ENCODE peak calls at places on chromosomes 13 and 19, in seven cellular contexts. C is heart right ventricle, T is left lung, Y is MM.1S, V is neural progenitor cell, N is body of pancreas, G is colonic mucosa. W is an unnamed sample. For H3K36me3 and H3K27me3, the result is how much of the 10 kb centered on the place peaks cover.

GRCh38 chr13:51995677-51996551 is 15.3 kb downstream of the ATP7B start:
- DNase-seq in C (peak), T (peak), Y (no peak), V (peak), N (peak), G (peak), W (no peak)

GRCh38 chr13:94673841-94674240 is 38.5 kb downstream of the SOX21 start:
- DNase-seq in C (no peak), T (no peak), Y (no peak), V (peak), N (no peak), G (no peak), W (no peak)

GRCh38 chr13:44263920-44264610 is 109.6 kb upstream of the SERP2 start:
- DNase-seq in C (no peak), T (no peak), Y (no peak), V (no peak), N (no peak), G (no peak), W (no peak)

GRCh38 chr13:49304763-49305695 is 57.3 kb downstream of the CDADC1 start:
- DNase-seq in C (no peak), T (no peak), Y (no peak), V (no peak), N (no peak), G (no peak), W (no peak)

GRCh38 chr19:7196721-7197168 is 97.5 kb downstream of the INSR start:
- DNase-seq in C (peak), T (peak), Y (no peak), V (no peak), N (peak), G (peak), W (no peak)

GRCh38 chr13:62300021-62300420 is 884.4 kb upstream of the PCDH20 start:
- DNase-seq in C (no peak), T (no peak), Y (no peak), V (no peak), N (no peak), G (no peak), W (no peak)

GRCh38 chr13:50829896-50830295 is 13.6 kb downstream of the DLEU7 start:
- DNase-seq in C (no peak), T (no peak), Y (no peak), V (no peak), N (no peak), G (no peak), W (no peak)

GRCh38 chr13:113641426-113641825 is 16.6 kb downstream of the ATP4B start:
- DNase-seq in C (no peak), T (peak), Y (no peak), V (no peak), N (peak), G (no peak), W (peak)

GRCh38 chr13:59722580-59722900 is 441.2 kb downstream of the DIAPH3 start:
- DNase-seq in C (no peak), T (no peak), Y (no peak), V (no peak), N (no peak), G (no peak), W (no peak)

GRCh38 chr13:65600702-65601101 is 1629.4 kb downstream of the PCDH9 start:
- DNase-seq in C (no peak), T (no peak), Y (no peak), V (no peak), N (no peak), G (no peak), W (no peak)

GRCh38 chr13:87622921-87623320 is 48.2 kb upstream of the SLITRK5 start:
- DNase-seq in C (no peak), T (no peak), Y (no peak), V (no peak), N (no peak), G (no peak), W (no peak)

GRCh38 chr19:15373644-15374043 is 5.9 kb downstream of the AKAP8 start:
- DNase-seq in C (no peak), T (no peak), Y (no peak), V (no peak), N (no peak), G (no peak), W (no peak)

GRCh38 chr19:15372891-15373301 is 6.7 kb downstream of the AKAP8 start:
- DNase-seq in C (no peak), T (no peak), Y (no peak), V (no peak), N (no peak), G (no peak), W (no peak)

GRCh38 chr19:15371119-15371518 is 8.5 kb downstream of the AKAP8 start:
- DNase-seq in C (no peak), T (no peak), Y (no peak), V (no peak), N (no peak), G (no peak), W (no peak)

GRCh38 chr19:15371786-15372380 is 7.7 kb downstream of the AKAP8 start:
- DNase-seq in C (no peak), T (no peak), Y (no peak), V (no peak), N (no peak), G (no peak), W (no peak)

GRCh38 chr19:15372470-15372869 is 7.1 kb downstream of the AKAP8 start:
- DNase-seq in C (no peak), T (no peak), Y (no peak), V (no peak), N (no peak), G (no peak), W (no peak)
- H3K36me3 ChIP-seq in C (under half), T (under half), Y (under half), V (under half), N (under half), G (under half), W (half or more)

GRCh38 chr13:21735621-21736401 is 64.9 kb downstream of the FGF9 start:
- DNase-seq in C (peak), T (no peak), Y (no peak), V (no peak), N (no peak), G (no peak), W (no peak)

GRCh38 chr13:21736926-21737325 is 66.1 kb downstream of the FGF9 start:
- DNase-seq in C (no peak), T (no peak), Y (no peak), V (no peak), N (no peak), G (no peak), W (no peak)

GRCh38 chr13:21739771-21740170 is 68.9 kb downstream of the FGF9 start:
- DNase-seq in C (no peak), T (no peak), Y (no peak), V (no peak), N (no peak), G (no peak), W (no peak)

GRCh38 chr13:21741396-21741795 is 70.5 kb downstream of the FGF9 start:
- DNase-seq in C (no peak), T (no peak), Y (no peak), V (no peak), N (no peak), G (no peak), W (no peak)

DNA sequence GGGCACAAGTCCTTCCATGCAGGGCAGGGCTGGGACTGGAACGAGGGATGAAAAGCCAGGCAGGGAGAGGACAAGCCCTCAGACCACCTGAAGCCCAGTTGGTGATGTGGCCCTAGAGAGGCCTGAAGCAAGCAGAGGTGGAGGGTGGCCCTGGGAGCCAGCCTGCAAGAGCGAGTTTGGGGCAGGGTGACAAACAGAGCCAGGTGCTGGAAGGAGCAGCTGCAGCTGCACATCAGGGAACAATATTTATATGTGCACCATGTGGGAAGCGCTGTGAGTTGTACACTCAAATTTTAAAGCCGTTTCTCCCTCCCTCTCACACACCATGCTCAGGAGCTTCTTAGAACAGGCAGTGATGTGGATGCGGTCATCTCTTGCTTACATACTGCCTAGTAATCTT is 67.8 kb downstream of the FGF9 start:
- DNase-seq in C (no peak), T (no peak), Y (no peak), V (no peak), N (no peak), G (no peak), W (no peak)
- H3K27me3 ChIP-seq in C (under half), T (under half), Y (under half), V (under half), N (under half), G (under half), W (under half)

GRCh38 chr19:14563989-14564650 is 7.7 kb downstream of the NDUFB7 start:
- DNase-seq in C (no peak), T (no peak), Y (no peak), V (peak), N (no peak), G (no peak), W (peak)
- H3K36me3 ChIP-seq in C (under half), T (under half), Y (under half), V (under half), N (under half), G (under half), W (under half)

DNA sequence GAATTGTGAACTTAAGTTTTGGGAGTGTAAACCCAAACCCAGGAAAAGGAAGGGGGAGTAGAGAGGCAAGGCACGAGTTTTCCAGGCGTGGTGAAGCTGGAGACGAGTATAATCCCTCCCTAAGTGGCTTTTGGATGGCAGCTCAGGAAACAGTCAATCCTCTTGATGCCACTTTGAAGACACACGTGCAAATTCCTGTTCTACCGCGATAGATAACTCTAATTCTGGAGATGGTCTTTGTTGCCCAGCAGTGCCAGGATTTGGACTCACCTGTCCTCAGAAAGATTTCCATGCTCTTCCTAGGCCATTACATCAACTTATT is 2.0 kb downstream of the HS6ST3 start:
- DNase-seq in C (no peak), T (no peak), Y (no peak), V (no peak), N (no peak), G (no peak), W (no peak)
- H3K27me3 ChIP-seq in C (half or more), T (half or more), Y (under half), V (half or more), N (under half), G (under half), W (under half)

GRCh38 chr19:53872762-53873161 is 5.1 kb downstream of the MYADM start:
- DNase-seq in C (no peak), T (no peak), Y (no peak), V (no peak), N (no peak), G (no peak), W (no peak)

GRCh38 chr19:53871448-53871847 is 3.8 kb downstream of the MYADM start:
- DNase-seq in C (no peak), T (no peak), Y (no peak), V (no peak), N (no peak), G (no peak), W (no peak)

GRCh38 chr19:53868892-53869804 is 1.5 kb downstream of the MYADM start:
- DNase-seq in C (peak), T (peak), Y (no peak), V (peak), N (peak), G (peak), W (peak)

GRCh38 chr19:53868091-53868891 is 608 bp downstream of the MYADM start:
- DNase-seq in C (peak), T (peak), Y (no peak), V (peak), N (peak), G (peak), W (peak)

DNA sequence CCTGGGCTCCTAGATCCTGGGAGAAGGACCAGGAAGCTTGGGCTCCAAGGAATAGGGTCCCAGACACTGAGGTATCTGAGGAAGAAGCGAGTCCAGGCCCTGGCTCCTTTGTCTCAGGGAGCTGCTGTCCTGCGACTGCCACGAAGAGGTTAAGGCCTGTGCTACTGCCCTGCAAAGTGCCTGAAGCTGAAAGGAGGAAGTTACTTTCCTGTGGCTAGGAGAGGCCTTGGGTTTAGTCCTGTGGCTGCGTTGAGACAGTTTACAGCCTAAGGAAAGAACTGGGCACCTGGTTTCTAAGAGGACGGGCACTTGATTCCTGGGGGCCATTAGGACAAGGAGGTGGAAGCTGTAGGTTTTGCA is 2.8 kb downstream of the MYADM start:
- DNase-seq in C (no peak), T (peak), Y (no peak), V (peak), N (no peak), G (peak), W (no peak)
- H3K36me3 ChIP-seq in C (under half), T (under half), Y (under half), V (under half), N (under half), G (under half), W (under half)

GRCh38 chr13:60981407-60981806 is 434.2 kb downstream of the PCDH20 start:
- DNase-seq in C (no peak), T (no peak), Y (peak), V (no peak), N (no peak), G (no peak), W (no peak)
- H3K27me3 ChIP-seq in C (under half), T (under half), Y (under half), V (under half), N (under half), G (under half), W (under half)

GRCh38 chr13:110162053-110162452 is 144.9 kb downstream of the COL4A1 start:
- DNase-seq in C (no peak), T (no peak), Y (no peak), V (no peak), N (no peak), G (no peak), W (no peak)
- H3K36me3 ChIP-seq in C (under half), T (under half), Y (under half), V (under half), N (under half), G (under half), W (under half)

GRCh38 chr19:29528946-29529645 is 3.3 kb downstream of the VSTM2B start:
- DNase-seq in C (no peak), T (no peak), Y (no peak), V (peak), N (no peak), G (no peak), W (no peak)
- H3K27me3 ChIP-seq in C (half or more), T (half or more), Y (under half), V (half or more), N (under half), G (half or more), W (half or more)

DNA sequence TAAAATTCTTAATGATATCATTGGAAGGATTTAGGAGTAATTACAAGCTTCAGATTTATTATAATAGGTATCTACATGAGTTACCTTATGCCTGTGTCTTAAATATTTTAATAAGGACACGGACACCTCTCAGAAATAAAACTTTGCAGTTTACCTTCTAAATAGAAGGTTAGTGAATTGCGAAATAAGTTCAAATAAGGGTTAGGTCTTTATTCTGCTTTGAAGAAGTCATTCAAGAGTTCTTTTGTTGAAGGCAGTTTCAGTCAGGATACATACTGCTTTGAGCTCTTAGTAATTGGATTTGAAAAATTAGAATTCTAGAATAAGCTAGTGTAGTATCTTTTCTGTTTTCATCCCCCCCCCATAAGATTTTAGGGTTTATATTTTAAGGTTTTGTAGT is 53.0 kb downstream of the NAA16 start:
- DNase-seq in C (no peak), T (no peak), Y (no peak), V (no peak), N (no peak), G (no peak), W (no peak)
- H3K36me3 ChIP-seq in C (under half), T (under half), Y (under half), V (under half), N (under half), G (under half), W (half or more)

W was measured in BE2C.